ENCODE peak calls at places on chromosomes 2 and 18, in five cellular contexts. R, H, O, P and G are unnamed samples.

GRCh38 chr18:68147728-68148127 is 567.2 kb downstream of the TMX3 start:
- DNase-seq in R (no peak), H (no peak), O (no peak), P (peak), G (no peak)

GRCh38 chr2:205708231-205708631 is 25.9 kb downstream of the NRP2 start:
- DNase-seq in R (no peak), H (peak), O (no peak), P (peak), G (no peak)

GRCh38 chr2:204984421-204984925 is 439.2 kb downstream of the PARD3B start:
- DNase-seq in R (no peak), H (no peak), O (no peak), P (no peak), G (no peak)

GRCh38 chr2:100642425-100642824 is 79.6 kb downstream of the PDCL3 start:
- DNase-seq in R (no peak), H (no peak), O (no peak), P (no peak), G (no peak)

GRCh38 chr2:1746174-1747064 is 2.1 kb upstream of the PXDN start:
- DNase-seq in R (no peak), H (no peak), O (no peak), P (no peak), G (no peak)

GRCh38 chr2:20241973-20242726 is 17.2 kb upstream of the SDC1 start:
- DNase-seq in R (no peak), H (no peak), O (no peak), P (no peak), G (no peak)

GRCh38 chr2:239253264-239253663 is 147.6 kb downstream of the HDAC4 start:
- DNase-seq in R (no peak), H (no peak), O (no peak), P (no peak), G (no peak)

GRCh38 chr2:237485304-237485703 is 1.7 kb upstream of the MLPH start:
- DNase-seq in R (no peak), H (no peak), O (no peak), P (no peak), G (no peak)

GRCh38 chr2:65637061-65637460 is 204.7 kb upstream of the SPRED2 start:
- DNase-seq in R (no peak), H (no peak), O (no peak), P (no peak), G (no peak)

GRCh38 chr2:219612605-219613286 is 14.7 kb upstream of the SLC4A3 start:
- DNase-seq in R (no peak), H (peak), O (no peak), P (no peak), G (no peak)

GRCh38 chr2:240914645-240915525 is 8.7 kb downstream of the CROCC2 start:
- DNase-seq in R (no peak), H (no peak), O (no peak), P (no peak), G (no peak)

GRCh38 chr2:124639524-124639923 is 614.4 kb downstream of the CNTNAP5 start:
- DNase-seq in R (no peak), H (no peak), O (no peak), P (no peak), G (no peak)

GRCh38 chr2:229339613-229340012 is 68.5 kb upstream of the PID1 start:
- DNase-seq in R (no peak), H (no peak), O (no peak), P (peak), G (no peak)

GRCh38 chr2:52919668-52920067 is 847.9 kb upstream of the CHAC2 start:
- DNase-seq in R (no peak), H (no peak), O (no peak), P (peak), G (no peak)

GRCh38 chr2:648476-649424 is 28.5 kb downstream of the TMEM18 start:
- DNase-seq in R (no peak), H (no peak), O (no peak), P (no peak), G (no peak)

DNA sequence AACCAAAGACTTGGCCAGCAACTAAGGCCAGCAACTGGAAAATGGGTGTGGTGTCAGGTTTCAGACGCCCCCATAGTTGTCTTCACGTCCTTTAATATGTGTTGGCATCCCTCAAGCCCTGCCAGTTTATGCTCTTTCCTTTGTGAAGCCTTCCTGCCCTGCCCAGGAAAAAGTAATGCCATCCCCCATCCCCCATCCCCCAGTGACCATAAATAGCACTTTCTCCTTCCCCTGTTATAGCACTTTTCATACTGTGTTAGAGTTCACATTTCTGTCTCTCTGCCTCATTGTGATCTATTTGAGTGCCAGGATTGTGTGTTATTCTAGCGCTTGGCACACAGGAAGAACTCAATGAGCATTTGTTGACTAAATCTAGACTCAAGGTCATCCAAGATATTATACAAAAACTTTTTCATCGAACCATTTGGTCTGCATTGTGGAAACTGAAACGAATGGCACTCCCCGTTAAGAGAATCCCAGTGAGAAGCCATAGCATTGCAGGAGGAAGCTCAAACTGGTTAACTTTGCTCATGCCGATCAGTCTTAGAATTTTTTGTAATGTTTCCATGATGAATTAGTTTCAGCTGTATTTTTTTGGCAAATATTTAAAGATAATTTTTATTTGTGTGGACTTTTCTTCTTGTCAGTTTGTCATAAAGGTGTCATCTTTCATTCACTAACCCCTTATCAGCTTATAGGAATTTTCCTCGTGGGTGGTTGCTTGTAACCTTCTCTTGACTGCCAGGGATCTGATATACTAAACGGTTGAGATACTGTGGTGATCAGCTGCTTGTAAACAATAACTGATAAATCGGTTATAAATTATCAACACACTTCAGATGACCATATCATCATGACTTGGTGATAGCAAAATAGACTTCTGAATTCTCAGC is 15.7 kb downstream of the CRIM1 start:
- DNase-seq in R (no peak), H (no peak), O (no peak), P (peak), G (no peak)
- H3K27ac ChIP-seq in R (no peak), H (no peak), O (peak), P (peak), G (peak)

GRCh38 chr2:174750923-174751441 is 13.3 kb downstream of the CHRNA1 start:
- DNase-seq in R (peak), H (no peak), O (no peak), P (no peak), G (no peak)
- TF ChIP-seq CTCF in R (no peak), H (no peak), O (no peak), P (no peak), G (no peak)

DNA sequence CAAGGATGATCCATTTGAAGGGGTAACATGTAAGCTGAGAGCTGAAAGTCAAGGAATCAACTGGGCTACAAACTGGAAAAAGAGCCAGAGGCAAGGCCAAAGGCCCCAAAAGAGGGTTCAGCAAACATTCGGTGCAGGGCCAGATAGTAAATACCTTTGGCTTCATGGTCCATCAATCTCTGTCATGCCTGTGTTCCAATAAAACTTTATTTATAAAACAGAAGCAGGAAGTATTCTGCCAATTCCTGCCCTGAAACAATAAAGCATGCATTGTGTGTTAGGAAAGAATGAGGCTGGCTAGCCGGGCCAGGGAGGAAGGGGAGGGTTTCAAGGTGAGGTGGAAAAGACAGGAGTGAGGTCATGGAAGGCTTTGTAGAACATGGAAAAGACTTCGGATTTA is 107.1 kb downstream of the LBH start:
- DNase-seq in R (no peak), H (no peak), O (no peak), P (no peak), G (no peak)
- H3K27ac ChIP-seq in R (peak), H (no peak), O (no peak), P (no peak), G (no peak)

DNA sequence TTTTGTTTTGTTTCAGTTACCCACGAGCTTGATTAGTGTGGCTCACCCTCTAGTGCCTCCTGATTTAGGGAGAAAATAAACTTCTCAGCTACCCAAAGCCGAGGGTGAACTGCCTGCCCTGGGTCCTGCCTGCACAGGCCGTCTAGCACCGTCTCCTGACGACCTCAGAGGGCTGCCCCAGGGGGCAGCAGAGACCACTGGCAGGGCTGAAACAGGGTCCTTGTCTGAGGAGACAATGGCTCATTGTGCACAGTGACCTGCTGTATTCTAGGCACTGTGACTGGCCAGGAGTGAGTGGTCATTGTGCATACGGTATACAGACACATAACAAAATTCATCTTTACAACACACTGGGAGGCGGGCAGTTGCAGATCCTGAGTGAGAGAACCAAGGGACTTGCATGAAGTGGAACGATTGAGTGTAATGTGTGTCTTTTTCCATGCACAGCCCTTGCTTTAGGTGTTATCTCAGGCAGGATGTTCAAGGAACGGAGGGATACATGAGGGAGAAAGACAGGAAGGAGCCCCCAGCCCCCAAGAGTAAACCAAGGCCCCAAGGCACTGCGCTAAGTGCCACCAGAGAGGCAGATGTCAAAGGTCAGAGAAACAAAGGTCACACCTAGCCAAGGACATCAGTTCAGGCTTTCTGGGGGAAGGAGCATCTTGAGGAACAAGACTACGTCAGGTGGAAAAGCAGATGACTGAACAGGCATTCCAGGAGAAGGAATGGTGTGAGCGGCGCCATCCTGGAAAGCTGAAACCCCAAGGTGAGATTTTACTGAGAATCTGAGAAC is 421.3 kb downstream of the LPIN1 start:
- DNase-seq in R (no peak), H (peak), O (no peak), P (no peak), G (no peak)
- TF ChIP-seq CTCF in R (no peak), H (no peak), O (no peak), P (no peak), G (no peak)

DNA sequence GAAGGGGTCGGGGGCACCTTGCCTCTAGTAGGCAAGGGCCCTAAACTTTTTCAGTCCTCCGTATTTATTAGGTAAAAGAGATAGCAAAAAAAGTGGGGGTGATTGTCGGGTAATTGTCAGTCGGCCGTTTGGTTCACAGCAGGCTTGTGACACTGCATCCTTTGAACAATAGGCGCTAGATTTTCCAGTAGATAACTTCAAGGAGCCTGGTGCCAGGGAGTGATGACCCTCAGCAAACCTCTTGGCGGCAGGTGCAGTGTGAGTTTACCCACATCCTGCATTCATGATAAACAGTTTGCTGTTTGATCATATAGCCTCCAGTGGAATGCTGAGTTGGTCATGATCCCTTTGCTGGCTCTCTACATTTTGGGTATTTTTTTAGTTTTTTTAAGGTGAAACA is 22.9 kb downstream of the SERPINB8 start:
- DNase-seq in R (no peak), H (no peak), O (no peak), P (no peak), G (no peak)
- H3K27ac ChIP-seq in R (no peak), H (no peak), O (no peak), P (no peak), G (no peak)

DNA sequence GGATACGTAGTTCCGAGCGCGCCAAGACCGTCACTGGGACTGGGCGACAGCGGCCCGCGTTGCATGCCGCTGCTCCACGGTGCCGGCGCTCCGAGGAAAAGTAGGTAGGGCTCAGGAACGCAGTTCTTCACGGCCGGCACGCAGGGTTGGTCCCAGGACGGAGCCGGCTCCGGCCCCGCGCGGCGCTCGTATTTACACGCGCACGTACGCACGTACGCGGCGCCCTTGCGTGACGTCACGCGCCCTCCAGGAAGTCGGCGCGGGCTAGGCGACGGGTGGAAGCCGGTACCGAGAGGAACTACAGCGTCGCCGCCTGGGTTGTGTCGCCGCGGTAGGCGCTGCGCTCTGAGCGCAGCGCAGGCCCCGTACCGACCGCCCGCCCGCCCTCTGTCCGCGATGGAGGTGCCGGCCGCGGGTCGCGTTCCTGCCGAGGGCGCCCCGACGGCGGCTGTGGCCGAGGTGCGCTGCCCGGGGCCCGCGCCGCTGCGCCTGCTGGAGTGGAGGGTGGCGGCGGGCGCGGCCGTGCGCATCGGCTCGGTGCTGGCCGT is at the start of gene CTDP1:
- DNase-seq in R (peak), H (peak), O (peak), P (peak), G (peak)
- TF ChIP-seq CTCF in R (no peak), H (no peak), O (no peak), P (no peak), G (no peak)

DNA sequence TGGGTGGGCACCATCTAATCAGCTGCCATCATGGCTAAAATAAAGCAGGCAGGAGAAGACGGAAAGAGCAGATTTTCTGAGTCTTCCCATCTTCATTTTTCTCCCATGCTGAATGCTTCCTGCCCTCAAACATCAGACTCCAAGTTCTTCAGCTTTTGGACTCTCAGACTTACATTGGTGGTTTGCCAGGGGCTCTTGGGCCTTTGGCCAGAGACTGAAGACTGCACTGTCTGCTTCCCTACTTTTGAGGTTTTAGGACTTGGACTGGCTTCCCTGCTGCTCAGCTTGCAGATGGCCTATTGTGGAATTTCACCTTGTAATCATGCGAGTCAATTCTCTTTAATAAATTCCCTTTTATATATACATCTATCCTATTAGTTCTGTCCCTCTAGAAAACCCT is 36.6 kb downstream of the DIPK1C start:
- DNase-seq in R (no peak), H (no peak), O (no peak), P (no peak), G (no peak)
- H3K27ac ChIP-seq in R (no peak), H (no peak), O (no peak), P (no peak), G (no peak)

GRCh38 chr2:176553685-176554106 is 284.5 kb downstream of the MTX2 start:
- DNase-seq in R (no peak), H (peak), O (peak), P (peak), G (peak)
- TF ChIP-seq CTCF in R (no peak), H (no peak), O (peak), P (no peak), G (peak)